ENCODE peak calls at places on chromosomes 5 and 9, in six cellular contexts. S is HCT116, K is upper lobe of right lung, D is astrocyte, X is tibial nerve, T is endodermal cell. G is an unnamed sample.

GRCh38 chr5:127029513-127030258 is 672 bp downstream of the MARCHF3 start:
- DNase-seq in T (peak; percentile 92), X (peak; percentile 18), K (peak; percentile 76), S (peak; percentile 50), D (peak; percentile 40), G (peak; percentile 70)

GRCh38 chr9:112558476-112558875 is 71.8 kb downstream of the KIAA1958 start:
- DNase-seq in K (no peak), T (no peak), D (peak; percentile 78), X (no peak), S (no peak), G (peak; percentile 30)

GRCh38 chr5:140003519-140003918 is 39.6 kb downstream of the NRG2 start:
- DNase-seq in S (no peak), K (no peak), X (no peak), T (no peak), D (no peak), G (no peak)

GRCh38 chr9:128211551-128212281 is 8.5 kb downstream of the DNM1 start:
- DNase-seq in S (no peak), D (no peak), T (no peak), K (no peak), X (no peak), G (no peak)

GRCh38 chr9:117835798-117836197 is 131.6 kb downstream of the TLR4 start:
- DNase-seq in D (no peak), K (no peak), S (no peak), T (no peak), X (no peak), G (no peak)

GRCh38 chr9:106892632-106893031 is 29.7 kb downstream of the ZNF462 start:
- DNase-seq in T (peak; percentile 92), S (peak; percentile 89), D (peak; percentile 98), K (no peak), X (no peak), G (peak; percentile 97)

GRCh38 chr9:87684627-87685204 is 41.2 kb upstream of the CTSL start:
- DNase-seq in S (peak; percentile 15), T (peak; percentile 90), D (no peak), K (no peak), X (no peak), G (peak; percentile 52)

GRCh38 chr5:100505984-100506670 is 29.0 kb upstream of the FAM174A start:
- DNase-seq in X (no peak), T (no peak), K (no peak), S (peak; percentile 31), D (peak; percentile 82), G (peak; percentile 91)

GRCh38 chr9:77975023-77975422 is 56.6 kb downstream of the GNAQ start:
- DNase-seq in T (no peak), K (no peak), D (no peak), S (no peak), X (no peak), G (no peak)

GRCh38 chr5:54547711-54548250 is 30.2 kb downstream of the SNX18 start:
- DNase-seq in T (no peak), S (no peak), X (peak; percentile 37), K (no peak), D (peak; percentile 37), G (peak; percentile 87)

GRCh38 chr5:34765662-34766061 is 73.3 kb upstream of the TTC23L start:
- DNase-seq in K (no peak), X (no peak), S (no peak), D (no peak), T (no peak), G (no peak)

GRCh38 chr5:37738057-37738691 is 101.7 kb downstream of the GDNF start:
- DNase-seq in K (no peak), T (no peak), S (peak; percentile 59), D (peak; percentile 92), X (no peak), G (peak; percentile 90)

GRCh38 chr5:93723005-93723404 is 18.4 kb downstream of the POU5F2 start:
- DNase-seq in S (no peak), K (no peak), D (no peak), X (no peak), T (no peak), G (no peak)

GRCh38 chr5:110757118-110757729 is 18.4 kb downstream of the SLC25A46 start:
- DNase-seq in S (peak; percentile 40), K (no peak), D (peak; percentile 15), T (no peak), X (no peak), G (peak; percentile 84)

GRCh38 chr5:56950626-56951130 is 1.2 kb downstream of the MIER3 start:
- DNase-seq in X (peak; percentile 29), D (peak; percentile 41), K (peak; percentile 81), S (peak; percentile 13), T (peak; percentile 85), G (peak; percentile 76)

GRCh38 chr9:68458918-68459317 is 81.8 kb downstream of the TMEM252 start:
- DNase-seq in S (no peak), X (no peak), D (no peak), T (no peak), K (no peak), G (no peak)

GRCh38 chr5:34002629-34003328 is 5.1 kb downstream of the AMACR start:
- DNase-seq in D (no peak), T (no peak), K (no peak), S (no peak), X (no peak), G (no peak)

GRCh38 chr5:61744690-61745619 is 412.9 kb downstream of the ZSWIM6 start:
- DNase-seq in S (peak; percentile 2), X (no peak), T (no peak), D (no peak), K (no peak), G (no peak)

GRCh38 chr5:96641368-96641767 is 20.8 kb upstream of the CAST start:
- DNase-seq in T (no peak), K (no peak), S (no peak), D (no peak), X (no peak), G (no peak)

GRCh38 chr9:69122391-69123141 is 51.5 kb upstream of the TJP2 start:
- DNase-seq in S (peak; percentile 80), X (no peak), K (no peak), D (peak; percentile 85), T (peak; percentile 75), G (peak; percentile 96)

GRCh38 chr5:170315154-170315553 is 17.6 kb upstream of the LCP2 start:
- DNase-seq in D (no peak), K (no peak), S (no peak), X (peak; percentile 70), T (no peak), G (peak; percentile 25)

GRCh38 chr9:3205421-3206095 is 320.2 kb downstream of the RFX3 start:
- DNase-seq in X (no peak), T (no peak), K (no peak), D (no peak), S (no peak), G (no peak)

GRCh38 chr9:122132539-122132938 is 27.0 kb downstream of the NDUFA8 start:
- DNase-seq in K (peak; percentile 45), T (no peak), S (no peak), X (no peak), D (no peak), G (no peak)

GRCh38 chr5:131538177-131538593 is 96.8 kb downstream of the RAPGEF6 start:
- DNase-seq in X (no peak), K (no peak), D (peak; percentile 42), S (no peak), T (no peak), G (peak; percentile 61)

GRCh38 chr5:32909207-32909606 is 198.1 kb downstream of the NPR3 start:
- DNase-seq in D (peak; percentile 89), X (no peak), K (no peak), T (no peak), S (no peak), G (peak; percentile 56)

DNA sequence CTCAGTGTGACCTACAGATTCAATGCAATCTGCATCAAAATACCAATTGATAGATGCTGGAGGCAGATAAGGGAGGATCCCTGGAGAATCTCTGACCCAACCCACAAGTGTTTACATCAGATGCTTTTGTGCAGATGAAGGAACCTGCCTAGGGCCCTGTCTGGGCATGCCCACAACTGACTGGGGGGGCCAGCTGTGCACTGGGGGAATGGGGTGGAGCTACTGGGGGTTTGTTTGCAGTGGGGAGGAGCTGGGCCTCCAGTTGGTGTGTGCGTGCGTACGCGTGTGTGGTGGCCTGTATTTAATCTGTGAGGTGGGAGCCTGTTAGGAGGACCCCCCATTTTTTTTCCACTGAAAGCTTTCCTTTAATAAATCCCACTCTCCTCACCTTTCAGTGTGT is 244.9 kb downstream of the TRIM36 start:
- DNase-seq in D (no peak), K (no peak), X (no peak), S (no peak), T (no peak), G (no peak)
- H3K4me3 ChIP-seq in D (no peak overlapping the region), K (no peak overlapping the region), X (no peak overlapping the region), S (no peak overlapping the region), T (no peak overlapping the region), G (no peak overlapping the region)

GRCh38 chr5:135565691-135566421 is 12.9 kb downstream of the CXCL14 start:
- DNase-seq in D (peak; percentile 10), K (peak; percentile 89), T (peak; percentile 96), S (peak; percentile 50), X (peak; percentile 60), G (peak; percentile 62)
- TF ChIP-seq CTCF in D (peak; percentile 86), K (peak; percentile 87), T (peak; percentile 97), S (peak; percentile 97), X (peak; percentile 74), G (peak; percentile 96)

GRCh38 chr9:33377089-33377715 is 25.2 kb downstream of the AQP7 start:
- DNase-seq in K (peak; percentile 19), T (no peak), X (no peak), S (no peak), D (no peak), G (no peak)

GRCh38 chr9:33375841-33376321 is 26.5 kb downstream of the AQP7 start:
- DNase-seq in S (no peak), K (peak; percentile 33), D (no peak), T (no peak), X (no peak), G (no peak)

GRCh38 chr9:33374190-33374589 is 28.2 kb downstream of the AQP7 start:
- DNase-seq in S (no peak), T (no peak), D (no peak), K (peak; percentile 30), X (no peak), G (no peak)

GRCh38 chr9:33374634-33375237 is 27.6 kb downstream of the AQP7 start:
- DNase-seq in K (peak; percentile 73), S (peak; percentile 64), X (peak; percentile 67), D (peak; percentile 39), T (peak; percentile 92), G (peak; percentile 81)

GRCh38 chr9:33375238-33375840 is 27.0 kb downstream of the AQP7 start:
- DNase-seq in S (peak; percentile 76), T (peak; percentile 77), K (peak; percentile 56), D (peak; percentile 23), X (no peak), G (no peak)
- H3K4me3 ChIP-seq in S (peak overlapping the region; percentile 53), T (no peak overlapping the region), K (no peak overlapping the region), D (no peak overlapping the region), X (no peak overlapping the region), G (no peak overlapping the region)

GRCh38 chr5:133816791-133817190 is 151.6 kb downstream of the C5orf15 start:
- DNase-seq in T (no peak), S (no peak), X (no peak), D (no peak), K (no peak), G (no peak)

GRCh38 chr5:133817456-133817855 is 151.0 kb downstream of the C5orf15 start:
- DNase-seq in K (no peak), X (no peak), S (no peak), T (no peak), D (no peak), G (no peak)

GRCh38 chr5:133819977-133820471 is 148.4 kb downstream of the C5orf15 start:
- DNase-seq in K (no peak), D (no peak), X (no peak), S (no peak), T (no peak), G (no peak)

GRCh38 chr5:133818869-133819600 is 149.4 kb downstream of the C5orf15 start:
- DNase-seq in S (no peak), D (no peak), K (peak; percentile 70), T (peak; percentile 24), X (no peak), G (no peak)

GRCh38 chr5:133818031-133818431 is 150.4 kb downstream of the C5orf15 start:
- DNase-seq in T (no peak), D (peak; percentile 71), S (no peak), K (no peak), X (peak; percentile 19), G (peak; percentile 95)
- TF ChIP-seq CTCF in T (no peak), D (no peak), S (no peak), K (no peak), X (no peak), G (no peak)

G was measured in fibroblast of the aortic adventitia.